ENCODE peak calls at places on chromosomes 4 and X, in four cellular contexts. One of them, this sample, is unnamed.

GRCh38 chr4:144645102-144645469 is 870 bp upstream of the HHIP start:
- DNase-seq in GM12878: no peak
- DNase-seq in IMR-90: no peak
- DNase-seq in K562: no peak
- DNase-seq in this sample: no peak

GRCh38 chrX:17182317-17182716 is 192.7 kb upstream of the NHS start:
- DNase-seq in IMR-90: no peak
- DNase-seq in GM12878: no peak
- DNase-seq in K562: no peak
- DNase-seq in this sample: no peak

GRCh38 chrX:150655713-150656266 is 37.4 kb upstream of the MTMR1 start:
- DNase-seq in GM12878: no peak
- DNase-seq in IMR-90: no peak
- DNase-seq in K562: no peak
- DNase-seq in this sample: no peak

GRCh38 chr4:26110493-26110892 is 196.5 kb downstream of the SMIM20 start:
- DNase-seq in GM12878: no peak
- DNase-seq in IMR-90: no peak
- DNase-seq in K562: no peak
- DNase-seq in this sample: no peak

GRCh38 chr4:188781655-188782054 is 642.4 kb downstream of the TRIML1 start:
- DNase-seq in K562: no peak
- DNase-seq in GM12878: no peak
- DNase-seq in IMR-90: peak; percentile 16
- DNase-seq in this sample: no peak

GRCh38 chr4:69104719-69105275 is 8.5 kb downstream of the UGT2B7 start:
- DNase-seq in K562: no peak
- DNase-seq in GM12878: no peak
- DNase-seq in IMR-90: no peak
- DNase-seq in this sample: no peak

GRCh38 chr4:122548886-122549630 is 71.8 kb downstream of the IL21 start:
- DNase-seq in K562: no peak
- DNase-seq in GM12878: no peak
- DNase-seq in IMR-90: no peak
- DNase-seq in this sample: no peak

GRCh38 chr4:116839826-116840225 is 245.6 kb downstream of the TRAM1L1 start:
- DNase-seq in K562: no peak
- DNase-seq in IMR-90: no peak
- DNase-seq in GM12878: no peak
- DNase-seq in this sample: no peak

GRCh38 chr4:166996216-166996615 is 238.1 kb downstream of the SPOCK3 start:
- DNase-seq in K562: no peak
- DNase-seq in IMR-90: no peak
- DNase-seq in GM12878: no peak
- DNase-seq in this sample: no peak

GRCh38 chrX:17656035-17656418 is 81.3 kb upstream of the SCML1 start:
- DNase-seq in GM12878: no peak
- DNase-seq in IMR-90: no peak
- DNase-seq in K562: no peak
- DNase-seq in this sample: no peak

GRCh38 chr4:102586644-102587021 is 85.5 kb downstream of the NFKB1 start:
- DNase-seq in GM12878: peak; percentile 36
- DNase-seq in IMR-90: no peak
- DNase-seq in K562: no peak
- DNase-seq in this sample: no peak

GRCh38 chr4:156545003-156545785 is 426.4 kb downstream of the PDGFC start:
- DNase-seq in GM12878: no peak
- DNase-seq in K562: no peak
- DNase-seq in IMR-90: peak; percentile 15
- DNase-seq in this sample: peak; percentile 17

GRCh38 chrX:144722307-144722706 is 525.0 kb upstream of the SPANXN1 start:
- DNase-seq in GM12878: no peak
- DNase-seq in K562: no peak
- DNase-seq in IMR-90: no peak
- DNase-seq in this sample: no peak

GRCh38 chrX:10259716-10260115 is 102.9 kb downstream of the CLCN4 start:
- DNase-seq in GM12878: no peak
- DNase-seq in IMR-90: peak; percentile 55
- DNase-seq in K562: no peak
- DNase-seq in this sample: no peak

GRCh38 chr4:150395872-150396271 is 186.1 kb upstream of the MAB21L2 start:
- DNase-seq in K562: no peak
- DNase-seq in GM12878: no peak
- DNase-seq in IMR-90: no peak
- DNase-seq in this sample: no peak

GRCh38 chr4:151922811-151923210 is 162.0 kb upstream of the GATB start:
- DNase-seq in IMR-90: no peak
- DNase-seq in GM12878: no peak
- DNase-seq in K562: no peak
- DNase-seq in this sample: no peak
- TF ChIP-seq FOS in IMR-90: no peak
- TF ChIP-seq FOS in GM12878: no peak
- TF ChIP-seq FOS in K562: no peak
- TF ChIP-seq FOS in this sample: no peak

GRCh38 chrX:1486177-1486576 is 33.5 kb upstream of the ASMTL start:
- DNase-seq in K562: no peak
- DNase-seq in GM12878: no peak
- DNase-seq in IMR-90: no peak
- DNase-seq in this sample: no peak
- TF ChIP-seq FOS in K562: no peak
- TF ChIP-seq FOS in GM12878: no peak
- TF ChIP-seq FOS in IMR-90: no peak
- TF ChIP-seq FOS in this sample: no peak

DNA sequence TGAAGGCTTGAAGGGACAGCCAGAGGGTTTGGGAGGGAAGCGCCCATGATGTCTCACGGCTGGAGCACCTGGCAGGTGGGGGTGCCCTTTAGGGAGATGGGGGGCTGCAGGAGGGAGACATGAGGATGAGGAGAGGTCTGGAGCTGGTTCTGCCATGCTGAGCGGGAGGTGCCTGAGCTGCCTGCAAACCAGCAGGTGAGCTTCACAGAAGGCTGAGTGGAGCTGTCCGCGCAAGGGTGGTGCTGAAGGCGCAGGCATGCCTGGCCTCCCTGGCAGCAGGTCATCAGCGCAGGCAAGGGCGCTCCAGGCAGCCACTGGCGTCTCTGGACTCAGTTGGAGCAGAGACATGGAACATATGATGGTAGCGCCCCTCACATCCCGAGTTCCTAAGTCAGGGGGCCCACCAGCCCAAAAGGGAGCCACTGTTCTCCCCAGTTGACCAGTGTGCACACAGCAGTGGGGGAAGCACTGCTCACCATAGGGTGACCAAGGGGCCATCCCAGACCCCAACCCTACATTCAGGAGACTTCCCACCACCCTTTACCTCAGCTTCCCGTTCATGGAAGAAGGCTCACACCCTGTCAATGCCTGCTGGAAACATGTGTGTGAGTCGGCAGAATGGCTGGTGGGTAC is 25.8 kb downstream of the ADRA2C start:
- DNase-seq in GM12878: no peak
- DNase-seq in IMR-90: peak; percentile 8
- DNase-seq in K562: peak; percentile 46
- DNase-seq in this sample: peak; percentile 16
- TF ChIP-seq FOS in GM12878: no peak
- TF ChIP-seq FOS in IMR-90: no peak
- TF ChIP-seq FOS in K562: no peak
- TF ChIP-seq FOS in this sample: no peak

DNA sequence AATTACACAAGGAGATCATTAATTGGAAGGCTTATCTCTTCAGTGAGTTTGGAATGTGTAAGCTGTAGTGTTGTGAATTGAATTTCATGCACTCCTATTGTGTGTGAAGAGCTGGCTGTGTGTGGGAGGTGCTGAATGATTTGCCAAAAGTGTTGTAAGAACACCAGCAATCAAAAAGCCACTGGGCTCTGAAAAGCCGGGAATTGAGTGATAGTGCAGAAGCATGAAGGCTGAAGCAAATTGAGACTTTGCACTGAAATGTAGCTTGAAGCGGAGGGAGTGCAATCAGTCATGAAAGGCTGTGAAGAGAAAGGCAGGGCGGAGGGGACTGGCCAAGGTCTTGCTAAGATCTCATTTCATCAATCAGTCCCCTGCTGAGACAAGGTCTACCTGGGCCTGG is 914.4 kb upstream of the LCORL start:
- DNase-seq in GM12878: no peak
- DNase-seq in K562: no peak
- DNase-seq in IMR-90: no peak
- DNase-seq in this sample: no peak
- TF ChIP-seq FOS in GM12878: no peak
- TF ChIP-seq FOS in K562: no peak
- TF ChIP-seq FOS in IMR-90: no peak
- TF ChIP-seq FOS in this sample: no peak

GRCh38 chr4:152937535-152938236 is 1.6 kb downstream of the FHDC1 start:
- DNase-seq in K562: peak; percentile 75
- DNase-seq in IMR-90: peak; percentile 21
- DNase-seq in GM12878: no peak
- DNase-seq in this sample: peak; percentile 26

GRCh38 chr4:152936446-152937279 is 540 bp downstream of the FHDC1 start:
- DNase-seq in IMR-90: peak; percentile 16
- DNase-seq in GM12878: no peak
- DNase-seq in K562: peak; percentile 35
- DNase-seq in this sample: peak; percentile 21

GRCh38 chr4:152937280-152937534 is 1.1 kb downstream of the FHDC1 start:
- DNase-seq in K562: no peak
- DNase-seq in IMR-90: no peak
- DNase-seq in GM12878: no peak
- DNase-seq in this sample: no peak

GRCh38 chr4:152939655-152940054 is 3.5 kb downstream of the FHDC1 start:
- DNase-seq in GM12878: no peak
- DNase-seq in IMR-90: no peak
- DNase-seq in K562: no peak
- DNase-seq in this sample: no peak

DNA sequence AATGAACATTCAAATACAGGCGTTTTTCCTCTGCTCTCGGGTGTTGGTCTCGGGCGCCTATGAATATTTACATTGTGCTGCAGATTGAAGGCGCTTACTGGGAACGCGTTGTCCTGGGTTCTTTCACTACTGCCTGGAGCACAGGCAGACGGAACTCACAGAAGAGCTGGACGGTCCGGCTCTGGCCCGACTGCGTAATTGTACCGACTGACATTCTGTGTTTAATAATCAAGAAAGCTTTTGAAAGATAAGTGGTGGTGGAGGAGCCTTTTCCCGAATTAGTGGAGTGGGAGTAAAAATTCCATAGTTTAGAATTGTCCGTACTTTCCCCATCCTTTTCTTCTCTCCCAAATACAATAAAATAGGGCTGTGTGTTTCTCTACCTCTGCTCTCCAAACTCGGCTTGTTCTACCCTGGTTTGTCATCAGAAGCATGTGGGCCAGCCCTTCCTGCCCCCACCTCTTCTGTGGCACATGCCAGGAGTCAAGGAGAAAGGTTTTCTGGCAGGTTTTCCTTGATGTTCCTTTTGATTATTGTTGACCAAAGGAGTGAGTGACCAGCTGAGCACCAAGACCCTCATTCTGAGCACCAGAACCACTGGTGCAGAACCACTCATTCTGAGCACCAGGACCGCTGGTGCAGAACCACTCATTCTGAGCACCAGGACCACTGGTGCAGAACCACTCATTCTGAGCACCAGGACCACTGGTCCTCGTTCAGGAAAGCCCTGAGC is 2.3 kb downstream of the FHDC1 start:
- DNase-seq in GM12878: no peak
- DNase-seq in K562: no peak
- DNase-seq in IMR-90: no peak
- DNase-seq in this sample: no peak
- TF ChIP-seq FOS in GM12878: no peak
- TF ChIP-seq FOS in K562: no peak
- TF ChIP-seq FOS in IMR-90: no peak
- TF ChIP-seq FOS in this sample: no peak

DNA sequence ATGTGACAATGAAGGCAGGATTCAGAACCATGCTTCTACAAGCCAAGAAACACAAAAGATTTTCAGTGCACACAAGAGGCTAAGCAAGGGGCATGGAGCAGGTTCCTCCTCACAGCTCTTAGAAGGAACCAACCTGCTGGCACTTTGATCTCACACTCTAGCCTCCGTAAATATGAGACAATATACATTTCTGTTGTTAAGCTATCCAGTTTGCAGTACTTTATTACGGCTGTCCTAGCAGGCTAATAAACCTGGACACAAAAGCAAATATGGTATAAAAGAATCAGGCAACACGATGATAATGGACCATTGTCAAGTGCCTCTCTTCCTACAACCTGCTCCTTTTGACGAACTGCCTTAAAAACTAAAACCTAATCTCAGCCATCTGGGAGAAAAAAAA is 114.5 kb downstream of the ZAR1 start:
- DNase-seq in IMR-90: no peak
- DNase-seq in GM12878: no peak
- DNase-seq in K562: no peak
- DNase-seq in this sample: no peak
- TF ChIP-seq FOS in IMR-90: no peak
- TF ChIP-seq FOS in GM12878: no peak
- TF ChIP-seq FOS in K562: no peak
- TF ChIP-seq FOS in this sample: no peak